ENCODE peak calls at places on chromosome 16, in seven cellular contexts. W is cardiac fibroblast, B is HFF-Myc, T is GM23338, H is cardiac muscle cell, I is Panc1, R is fibroblast of villous mesenchyme. K is an unnamed sample.

GRCh38 chr16:7921360-7921759 is 588.7 kb downstream of the RBFOX1 start:
- DNase-seq in W (no peak), B (no peak), T (peak; percentile 30), H (no peak), I (no peak), R (no peak), K (no peak)

GRCh38 chr16:3625331-3625730 is 13.9 kb upstream of the SLX4 start:
- DNase-seq in W (no peak), B (no peak), T (no peak), H (no peak), I (no peak), R (no peak), K (no peak)

GRCh38 chr16:19524356-19524865 is 669 bp downstream of the CCP110 start:
- DNase-seq in W (no peak), B (no peak), T (peak; percentile 21), H (no peak), I (no peak), R (peak; percentile 3), K (no peak)

GRCh38 chr16:84358601-84359295 is 9.6 kb upstream of the ATP2C2 start:
- DNase-seq in W (no peak), B (no peak), T (no peak), H (no peak), I (no peak), R (no peak), K (no peak)

GRCh38 chr16:14296663-14297062 is 225.5 kb downstream of the MRTFB start:
- DNase-seq in W (no peak), B (no peak), T (no peak), H (no peak), I (no peak), R (no peak), K (no peak)

GRCh38 chr16:24609740-24610420 is 70.5 kb downstream of the RBBP6 start:
- DNase-seq in W (peak; percentile 73), B (no peak), T (peak; percentile 83), H (peak; percentile 81), I (no peak), R (peak; percentile 59), K (peak; percentile 60)

GRCh38 chr16:22898874-22899348 is 84.9 kb downstream of the HS3ST2 start:
- DNase-seq in W (peak; percentile 81), B (peak; percentile 25), T (peak; percentile 96), H (peak; percentile 85), I (peak; percentile 30), R (peak; percentile 71), K (peak; percentile 57)

GRCh38 chr16:85720319-85720637 is 30.6 kb downstream of the C16orf74 start:
- DNase-seq in W (no peak), B (no peak), T (no peak), H (no peak), I (no peak), R (no peak), K (peak; percentile 19)

GRCh38 chr16:57107324-57107922 is 15.0 kb downstream of the CPNE2 start:
- DNase-seq in W (no peak), B (no peak), T (no peak), H (peak; percentile 10), I (no peak), R (no peak), K (no peak)

GRCh38 chr16:1950047-1950446 is 4.4 kb downstream of the RPL3L start:
- DNase-seq in W (no peak), B (no peak), T (no peak), H (no peak), I (no peak), R (no peak), K (no peak)

GRCh38 chr16:27441276-27441675 is 39.3 kb downstream of the IL21R start:
- DNase-seq in W (no peak), B (no peak), T (no peak), H (no peak), I (no peak), R (no peak), K (no peak)

GRCh38 chr16:89707695-89708094 is 6.2 kb upstream of the SPATA2L start:
- DNase-seq in W (no peak), B (no peak), T (no peak), H (no peak), I (no peak), R (no peak), K (no peak)

GRCh38 chr16:67800252-67801046 is 5.9 kb downstream of the RANBP10 start:
- DNase-seq in W (no peak), B (no peak), T (no peak), H (no peak), I (no peak), R (no peak), K (peak; percentile 11)

GRCh38 chr16:88640520-88641247 is 2.3 kb downstream of the IL17C start:
- DNase-seq in W (no peak), B (no peak), T (no peak), H (no peak), I (no peak), R (no peak), K (no peak)

GRCh38 chr16:70803354-70803753 is 2.4 kb upstream of the VAC14 start:
- DNase-seq in W (no peak), B (no peak), T (no peak), H (peak; percentile 29), I (no peak), R (peak; percentile 29), K (peak; percentile 74)

GRCh38 chr16:65070831-65071230 is 51.0 kb downstream of the CDH11 start:
- DNase-seq in W (peak; percentile 95), B (peak; percentile 94), T (peak; percentile 13), H (peak; percentile 97), I (peak; percentile 10), R (peak; percentile 97), K (peak; percentile 93)

GRCh38 chr16:17356243-17356933 is 114.4 kb downstream of the XYLT1 start:
- DNase-seq in W (no peak), B (no peak), T (no peak), H (no peak), I (no peak), R (no peak), K (no peak)

GRCh38 chr16:87895641-87896141 is 26.4 kb upstream of the SLC7A5 start:
- DNase-seq in W (no peak), B (no peak), T (no peak), H (peak; percentile 17), I (no peak), R (no peak), K (peak; percentile 88)

GRCh38 chr16:635573-636205 is 416 bp downstream of the METTL26 start:
- DNase-seq in W (no peak), B (no peak), T (no peak), H (no peak), I (no peak), R (no peak), K (no peak)

GRCh38 chr16:74094514-74094913 is 202.1 kb upstream of the PSMD7 start:
- DNase-seq in W (no peak), B (no peak), T (no peak), H (no peak), I (no peak), R (no peak), K (no peak)

GRCh38 chr16:73058221-73058615 is 10.3 kb upstream of the ZFHX3 start:
- DNase-seq in W (peak; percentile 66), B (no peak), T (peak; percentile 62), H (peak; percentile 60), I (no peak), R (no peak), K (peak; percentile 54)

GRCh38 chr16:73056911-73057310 is 9.0 kb upstream of the ZFHX3 start:
- DNase-seq in W (peak; percentile 32), B (no peak), T (peak; percentile 3), H (peak; percentile 22), I (no peak), R (peak; percentile 30), K (no peak)

GRCh38 chr16:73056383-73056782 is 8.5 kb upstream of the ZFHX3 start:
- DNase-seq in W (no peak), B (no peak), T (peak; percentile 1), H (peak; percentile 32), I (no peak), R (no peak), K (no peak)

GRCh38 chr16:73058616-73059409 is 10.9 kb upstream of the ZFHX3 start:
- DNase-seq in W (peak; percentile 71), B (no peak), T (peak; percentile 75), H (peak; percentile 68), I (no peak), R (peak; percentile 59), K (peak; percentile 60)

DNA sequence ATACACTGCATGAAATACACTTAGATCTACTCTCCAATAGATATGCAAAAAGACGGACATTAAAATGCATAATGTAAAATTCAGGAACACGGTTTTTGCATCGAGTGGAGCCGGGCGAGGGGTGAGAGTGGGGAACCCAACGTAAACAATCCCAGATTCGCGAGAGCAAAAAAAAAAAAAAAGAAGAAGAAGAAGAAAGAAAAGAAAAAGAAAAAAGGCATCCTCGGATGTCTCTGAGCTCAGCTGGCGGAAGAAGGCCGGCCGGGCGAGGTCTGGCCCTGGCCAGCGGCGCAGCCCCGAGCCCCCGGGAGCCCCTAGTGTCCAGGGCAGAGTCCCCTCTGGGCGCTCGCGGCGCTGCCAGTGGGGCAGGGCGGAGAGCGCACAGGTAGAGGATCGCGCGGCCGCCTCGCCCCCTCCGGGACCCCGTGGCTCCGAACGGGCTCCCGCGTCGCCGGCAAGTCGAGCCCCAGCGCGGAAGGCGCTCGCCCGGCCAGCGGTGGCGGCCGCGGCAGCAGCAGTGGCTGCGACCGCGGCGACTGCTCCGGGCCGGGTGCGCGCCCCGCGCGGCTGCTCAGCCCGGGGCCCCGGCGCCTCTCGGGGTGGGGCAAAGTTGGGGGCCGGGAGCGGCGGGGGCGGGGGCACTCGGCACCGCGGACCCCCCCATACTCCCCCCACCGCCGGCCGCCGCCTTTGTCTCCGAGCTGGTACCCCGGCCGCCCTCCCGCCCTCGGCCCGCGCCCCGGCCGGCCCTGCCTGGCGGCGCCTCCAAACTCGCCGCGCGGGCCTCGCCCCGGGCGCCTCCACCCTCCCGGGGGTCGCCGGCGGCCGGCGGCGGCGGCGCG is 9.7 kb upstream of the ZFHX3 start:
- DNase-seq in W (peak; percentile 59), B (no peak), T (peak; percentile 58), H (peak; percentile 58), I (no peak), R (peak; percentile 40), K (no peak)
- TF ChIP-seq CTCF in W (no peak), B (peak; percentile 6), T (no peak), H (peak; percentile 30), I (peak; percentile 27), R (peak; percentile 27), K (peak; percentile 16)

GRCh38 chr16:69424053-69424934 is at the start of gene CYB5B:
- DNase-seq in W (peak; percentile 99), B (peak; percentile 98), T (peak; percentile 100), H (peak; percentile 99), I (peak; percentile 94), R (peak; percentile 99), K (peak; percentile 97)
- TF ChIP-seq CTCF in W (no peak), B (no peak), T (no peak), H (no peak), I (no peak), R (no peak), K (no peak)

DNA sequence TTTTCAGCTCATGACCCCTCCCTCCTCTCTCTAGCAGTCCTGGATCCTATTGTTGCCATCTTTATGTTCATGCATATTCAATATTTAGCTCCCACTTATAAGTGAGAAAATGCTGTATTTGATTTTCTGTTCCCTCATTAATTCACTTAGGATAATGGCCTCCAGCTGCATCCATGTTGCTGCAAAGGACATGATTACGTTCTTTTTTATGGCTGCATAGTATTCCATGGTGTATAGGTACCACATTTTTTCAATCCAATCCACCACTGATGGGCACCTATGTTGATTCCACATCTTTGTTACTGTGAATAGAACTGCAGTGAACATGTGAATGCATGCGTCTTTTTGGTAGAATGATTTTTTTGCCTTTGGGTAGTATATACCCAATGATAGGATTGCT is 188.4 kb downstream of the FOXL1 start:
- DNase-seq in W (no peak), B (no peak), T (no peak), H (no peak), I (no peak), R (no peak), K (no peak)
- TF ChIP-seq CTCF in W (no peak), B (no peak), T (no peak), H (no peak), I (no peak), R (no peak), K (no peak)

GRCh38 chr16:30985401-30986128 is 558 bp downstream of the HSD3B7 start:
- DNase-seq in W (no peak), B (no peak), T (peak; percentile 79), H (no peak), I (no peak), R (no peak), K (peak; percentile 50)
- TF ChIP-seq CTCF in W (no peak), B (no peak), T (no peak), H (no peak), I (no peak), R (no peak), K (no peak)